ENCODE peak calls at places on chromosome 11, in ten cellular contexts. One of them, this sample, is unnamed.

GRCh38 chr11:79054636-79055035 is 386.2 kb downstream of the TENM4 start:
- DNase-seq in lower lobe of right lung: no peak
- DNase-seq in fibroblast of mammary gland: peak; percentile 87
- DNase-seq in stimulated activated naive CD4-positive, alpha-beta T cell: no peak
- DNase-seq in activated CD4-positive, alpha-beta T cell treated with anti-CD3 and anti-CD28 coated beads, Interleukin-2, amount 50 U/mL, for 24 hours: no peak
- DNase-seq in non-pigmented ciliary epithelial cell: peak; percentile 54
- DNase-seq in T1000: peak; percentile 10
- DNase-seq in RKO: no peak
- DNase-seq in iris pigment epithelial cell: peak; percentile 57
- DNase-seq in T-helper 9 cell: no peak
- DNase-seq in this sample: no peak

GRCh38 chr11:128621491-128622136 is 34.3 kb upstream of the ETS1 start:
- DNase-seq in RKO: peak; percentile 63
- DNase-seq in T-helper 9 cell: no peak
- DNase-seq in lower lobe of right lung: no peak
- DNase-seq in stimulated activated naive CD4-positive, alpha-beta T cell: no peak
- DNase-seq in iris pigment epithelial cell: peak; percentile 95
- DNase-seq in non-pigmented ciliary epithelial cell: peak; percentile 69
- DNase-seq in T1000: peak; percentile 13
- DNase-seq in fibroblast of mammary gland: peak; percentile 99
- DNase-seq in activated CD4-positive, alpha-beta T cell treated with anti-CD3 and anti-CD28 coated beads, Interleukin-2, amount 50 U/mL, for 24 hours: no peak
- DNase-seq in this sample: no peak

GRCh38 chr11:33642461-33643166 is 58.0 kb downstream of the C11orf91 start:
- DNase-seq in fibroblast of mammary gland: no peak
- DNase-seq in stimulated activated naive CD4-positive, alpha-beta T cell: no peak
- DNase-seq in lower lobe of right lung: no peak
- DNase-seq in activated CD4-positive, alpha-beta T cell treated with anti-CD3 and anti-CD28 coated beads, Interleukin-2, amount 50 U/mL, for 24 hours: no peak
- DNase-seq in T-helper 9 cell: no peak
- DNase-seq in RKO: no peak
- DNase-seq in iris pigment epithelial cell: no peak
- DNase-seq in T1000: no peak
- DNase-seq in non-pigmented ciliary epithelial cell: no peak
- DNase-seq in this sample: no peak

GRCh38 chr11:75422248-75423231 is 10.5 kb downstream of the KLHL35 start:
- DNase-seq in RKO: no peak
- DNase-seq in lower lobe of right lung: peak; percentile 76
- DNase-seq in stimulated activated naive CD4-positive, alpha-beta T cell: no peak
- DNase-seq in activated CD4-positive, alpha-beta T cell treated with anti-CD3 and anti-CD28 coated beads, Interleukin-2, amount 50 U/mL, for 24 hours: no peak
- DNase-seq in T-helper 9 cell: no peak
- DNase-seq in T1000: no peak
- DNase-seq in iris pigment epithelial cell: no peak
- DNase-seq in non-pigmented ciliary epithelial cell: no peak
- DNase-seq in fibroblast of mammary gland: no peak
- DNase-seq in this sample: no peak

GRCh38 chr11:28834877-28835276 is 726.7 kb downstream of the METTL15 start:
- DNase-seq in fibroblast of mammary gland: peak; percentile 76
- DNase-seq in RKO: no peak
- DNase-seq in stimulated activated naive CD4-positive, alpha-beta T cell: no peak
- DNase-seq in T-helper 9 cell: no peak
- DNase-seq in lower lobe of right lung: no peak
- DNase-seq in activated CD4-positive, alpha-beta T cell treated with anti-CD3 and anti-CD28 coated beads, Interleukin-2, amount 50 U/mL, for 24 hours: no peak
- DNase-seq in T1000: no peak
- DNase-seq in non-pigmented ciliary epithelial cell: peak; percentile 92
- DNase-seq in iris pigment epithelial cell: peak; percentile 93
- DNase-seq in this sample: no peak

GRCh38 chr11:121547574-121547973 is 94.8 kb upstream of the SORL1-AS1 start:
- DNase-seq in fibroblast of mammary gland: no peak
- DNase-seq in T-helper 9 cell: no peak
- DNase-seq in non-pigmented ciliary epithelial cell: no peak
- DNase-seq in activated CD4-positive, alpha-beta T cell treated with anti-CD3 and anti-CD28 coated beads, Interleukin-2, amount 50 U/mL, for 24 hours: no peak
- DNase-seq in RKO: no peak
- DNase-seq in iris pigment epithelial cell: no peak
- DNase-seq in lower lobe of right lung: no peak
- DNase-seq in stimulated activated naive CD4-positive, alpha-beta T cell: no peak
- DNase-seq in T1000: no peak
- DNase-seq in this sample: no peak

GRCh38 chr11:78041843-78042455 is 18.9 kb upstream of the KCTD14 start:
- DNase-seq in iris pigment epithelial cell: no peak
- DNase-seq in T1000: no peak
- DNase-seq in activated CD4-positive, alpha-beta T cell treated with anti-CD3 and anti-CD28 coated beads, Interleukin-2, amount 50 U/mL, for 24 hours: no peak
- DNase-seq in stimulated activated naive CD4-positive, alpha-beta T cell: no peak
- DNase-seq in non-pigmented ciliary epithelial cell: no peak
- DNase-seq in RKO: no peak
- DNase-seq in T-helper 9 cell: no peak
- DNase-seq in lower lobe of right lung: no peak
- DNase-seq in fibroblast of mammary gland: no peak
- DNase-seq in this sample: no peak

GRCh38 chr11:8230921-8231847 is 32.5 kb downstream of the LMO1 start:
- DNase-seq in stimulated activated naive CD4-positive, alpha-beta T cell: no peak
- DNase-seq in iris pigment epithelial cell: no peak
- DNase-seq in fibroblast of mammary gland: no peak
- DNase-seq in T1000: no peak
- DNase-seq in activated CD4-positive, alpha-beta T cell treated with anti-CD3 and anti-CD28 coated beads, Interleukin-2, amount 50 U/mL, for 24 hours: no peak
- DNase-seq in T-helper 9 cell: no peak
- DNase-seq in non-pigmented ciliary epithelial cell: no peak
- DNase-seq in lower lobe of right lung: peak; percentile 26
- DNase-seq in RKO: no peak
- DNase-seq in this sample: no peak

GRCh38 chr11:124079631-124080318 is 35.5 kb upstream of the VWA5A start:
- DNase-seq in iris pigment epithelial cell: no peak
- DNase-seq in T-helper 9 cell: no peak
- DNase-seq in lower lobe of right lung: no peak
- DNase-seq in stimulated activated naive CD4-positive, alpha-beta T cell: no peak
- DNase-seq in fibroblast of mammary gland: no peak
- DNase-seq in RKO: no peak
- DNase-seq in non-pigmented ciliary epithelial cell: no peak
- DNase-seq in activated CD4-positive, alpha-beta T cell treated with anti-CD3 and anti-CD28 coated beads, Interleukin-2, amount 50 U/mL, for 24 hours: no peak
- DNase-seq in T1000: no peak
- DNase-seq in this sample: no peak

GRCh38 chr11:86795962-86796361 is 4.4 kb upstream of the PRSS23 start:
- DNase-seq in fibroblast of mammary gland: peak; percentile 20
- DNase-seq in RKO: no peak
- DNase-seq in lower lobe of right lung: no peak
- DNase-seq in iris pigment epithelial cell: peak; percentile 77
- DNase-seq in non-pigmented ciliary epithelial cell: no peak
- DNase-seq in stimulated activated naive CD4-positive, alpha-beta T cell: no peak
- DNase-seq in T-helper 9 cell: no peak
- DNase-seq in activated CD4-positive, alpha-beta T cell treated with anti-CD3 and anti-CD28 coated beads, Interleukin-2, amount 50 U/mL, for 24 hours: no peak
- DNase-seq in T1000: no peak
- DNase-seq in this sample: no peak

GRCh38 chr11:128180446-128181089 is 406.8 kb downstream of the ETS1 start:
- DNase-seq in activated CD4-positive, alpha-beta T cell treated with anti-CD3 and anti-CD28 coated beads, Interleukin-2, amount 50 U/mL, for 24 hours: no peak
- DNase-seq in T-helper 9 cell: no peak
- DNase-seq in RKO: peak; percentile 51
- DNase-seq in fibroblast of mammary gland: peak; percentile 92
- DNase-seq in iris pigment epithelial cell: peak; percentile 93
- DNase-seq in stimulated activated naive CD4-positive, alpha-beta T cell: no peak
- DNase-seq in lower lobe of right lung: no peak
- DNase-seq in T1000: no peak
- DNase-seq in non-pigmented ciliary epithelial cell: peak; percentile 84
- DNase-seq in this sample: no peak

GRCh38 chr11:8287297-8288070 is 23.8 kb upstream of the LMO1 start:
- DNase-seq in T1000: no peak
- DNase-seq in fibroblast of mammary gland: no peak
- DNase-seq in stimulated activated naive CD4-positive, alpha-beta T cell: no peak
- DNase-seq in non-pigmented ciliary epithelial cell: no peak
- DNase-seq in lower lobe of right lung: no peak
- DNase-seq in T-helper 9 cell: no peak
- DNase-seq in iris pigment epithelial cell: no peak
- DNase-seq in RKO: no peak
- DNase-seq in activated CD4-positive, alpha-beta T cell treated with anti-CD3 and anti-CD28 coated beads, Interleukin-2, amount 50 U/mL, for 24 hours: no peak
- DNase-seq in this sample: no peak

GRCh38 chr11:28009383-28009782 is 98.6 kb downstream of the KIF18A start:
- DNase-seq in activated CD4-positive, alpha-beta T cell treated with anti-CD3 and anti-CD28 coated beads, Interleukin-2, amount 50 U/mL, for 24 hours: no peak
- DNase-seq in iris pigment epithelial cell: peak; percentile 83
- DNase-seq in lower lobe of right lung: no peak
- DNase-seq in T-helper 9 cell: no peak
- DNase-seq in non-pigmented ciliary epithelial cell: peak; percentile 22
- DNase-seq in stimulated activated naive CD4-positive, alpha-beta T cell: no peak
- DNase-seq in RKO: no peak
- DNase-seq in fibroblast of mammary gland: peak; percentile 83
- DNase-seq in T1000: no peak
- DNase-seq in this sample: no peak

GRCh38 chr11:115503886-115504278 is 333 bp downstream of the CADM1 start:
- DNase-seq in stimulated activated naive CD4-positive, alpha-beta T cell: no peak
- DNase-seq in T1000: no peak
- DNase-seq in lower lobe of right lung: no peak
- DNase-seq in RKO: no peak
- DNase-seq in fibroblast of mammary gland: no peak
- DNase-seq in T-helper 9 cell: no peak
- DNase-seq in activated CD4-positive, alpha-beta T cell treated with anti-CD3 and anti-CD28 coated beads, Interleukin-2, amount 50 U/mL, for 24 hours: no peak
- DNase-seq in non-pigmented ciliary epithelial cell: no peak
- DNase-seq in iris pigment epithelial cell: no peak
- DNase-seq in this sample: no peak

GRCh38 chr11:60871378-60872061 is 4.2 kb downstream of the ZP1 start:
- DNase-seq in non-pigmented ciliary epithelial cell: no peak
- DNase-seq in fibroblast of mammary gland: peak; percentile 65
- DNase-seq in lower lobe of right lung: peak; percentile 34
- DNase-seq in T1000: no peak
- DNase-seq in RKO: no peak
- DNase-seq in activated CD4-positive, alpha-beta T cell treated with anti-CD3 and anti-CD28 coated beads, Interleukin-2, amount 50 U/mL, for 24 hours: no peak
- DNase-seq in T-helper 9 cell: no peak
- DNase-seq in stimulated activated naive CD4-positive, alpha-beta T cell: no peak
- DNase-seq in iris pigment epithelial cell: peak; percentile 66
- DNase-seq in this sample: no peak

GRCh38 chr11:129061466-129062194 is 119.0 kb upstream of the TP53AIP1 start:
- DNase-seq in stimulated activated naive CD4-positive, alpha-beta T cell: no peak
- DNase-seq in RKO: peak; percentile 9
- DNase-seq in T-helper 9 cell: no peak
- DNase-seq in T1000: no peak
- DNase-seq in iris pigment epithelial cell: peak; percentile 90
- DNase-seq in lower lobe of right lung: no peak
- DNase-seq in fibroblast of mammary gland: peak; percentile 38
- DNase-seq in activated CD4-positive, alpha-beta T cell treated with anti-CD3 and anti-CD28 coated beads, Interleukin-2, amount 50 U/mL, for 24 hours: no peak
- DNase-seq in non-pigmented ciliary epithelial cell: peak; percentile 74
- DNase-seq in this sample: no peak